ENCODE peak calls at places on chromosome 19, in seven cellular contexts. One of them, this sample, is unnamed.

GRCh38 chr19:55253842-55254624 is 4.8 kb downstream of the PPP6R1 start:
- DNase-seq in GM12892: peak
- DNase-seq in GM12878: peak
- DNase-seq in H1: no peak
- DNase-seq in HepG2: no peak
- DNase-seq in SK-N-SH: no peak
- DNase-seq in K562: no peak
- DNase-seq in this sample: peak

GRCh38 chr19:688214-688613 is 7.0 kb downstream of the PRSS57 start:
- DNase-seq in GM12892: no peak
- DNase-seq in GM12878: no peak
- DNase-seq in H1: no peak
- DNase-seq in HepG2: no peak
- DNase-seq in SK-N-SH: no peak
- DNase-seq in K562: no peak
- DNase-seq in this sample: no peak

GRCh38 chr19:41898235-41898634 is 15.3 kb downstream of the ARHGEF1 start:
- DNase-seq in GM12892: no peak
- DNase-seq in GM12878: no peak
- DNase-seq in H1: no peak
- DNase-seq in HepG2: no peak
- DNase-seq in SK-N-SH: no peak
- DNase-seq in K562: no peak
- DNase-seq in this sample: no peak

GRCh38 chr19:772730-773436 is 22.0 kb downstream of the MISP start:
- DNase-seq in GM12892: no peak
- DNase-seq in GM12878: no peak
- DNase-seq in H1: no peak
- DNase-seq in HepG2: no peak
- DNase-seq in SK-N-SH: no peak
- DNase-seq in K562: no peak
- DNase-seq in this sample: no peak

GRCh38 chr19:39111593-39112199 is 13.9 kb upstream of the PAK4 start:
- DNase-seq in GM12892: no peak
- DNase-seq in GM12878: no peak
- DNase-seq in H1: no peak
- DNase-seq in HepG2: no peak
- DNase-seq in SK-N-SH: peak
- DNase-seq in K562: peak
- DNase-seq in this sample: no peak

GRCh38 chr19:1532003-1532402 is 8.1 kb downstream of the PLK5 start:
- DNase-seq in GM12892: no peak
- DNase-seq in GM12878: no peak
- DNase-seq in H1: no peak
- DNase-seq in HepG2: no peak
- DNase-seq in SK-N-SH: no peak
- DNase-seq in K562: no peak
- DNase-seq in this sample: no peak

GRCh38 chr19:7211191-7211988 is 82.8 kb downstream of the INSR start:
- DNase-seq in GM12892: no peak
- DNase-seq in GM12878: no peak
- DNase-seq in H1: no peak
- DNase-seq in HepG2: no peak
- DNase-seq in SK-N-SH: no peak
- DNase-seq in K562: no peak
- DNase-seq in this sample: no peak

GRCh38 chr19:45440873-45441654 is 17.3 kb upstream of the ERCC1 start:
- DNase-seq in GM12892: no peak
- DNase-seq in GM12878: no peak
- DNase-seq in H1: no peak
- DNase-seq in HepG2: no peak
- DNase-seq in SK-N-SH: no peak
- DNase-seq in K562: peak
- DNase-seq in this sample: no peak

GRCh38 chr19:50818859-50819472 is 4.6 kb downstream of the KLK1 start:
- DNase-seq in GM12892: no peak
- DNase-seq in GM12878: no peak
- DNase-seq in H1: no peak
- DNase-seq in HepG2: no peak
- DNase-seq in SK-N-SH: no peak
- DNase-seq in K562: no peak
- DNase-seq in this sample: no peak

GRCh38 chr19:8054169-8054568 is 1.6 kb downstream of the CCL25 start:
- DNase-seq in GM12892: no peak
- DNase-seq in GM12878: no peak
- DNase-seq in H1: no peak
- DNase-seq in HepG2: no peak
- DNase-seq in SK-N-SH: no peak
- DNase-seq in K562: no peak
- DNase-seq in this sample: no peak

GRCh38 chr19:23046743-23047142 is 43.8 kb upstream of the ZNF728 start:
- DNase-seq in GM12892: no peak
- DNase-seq in GM12878: no peak
- DNase-seq in H1: no peak
- DNase-seq in HepG2: no peak
- DNase-seq in SK-N-SH: no peak
- DNase-seq in K562: no peak
- DNase-seq in this sample: no peak

GRCh38 chr19:39085392-39085791 is 1.2 kb downstream of the ACP7 start:
- DNase-seq in GM12892: no peak
- DNase-seq in GM12878: no peak
- DNase-seq in H1: no peak
- DNase-seq in HepG2: no peak
- DNase-seq in SK-N-SH: no peak
- DNase-seq in K562: no peak
- DNase-seq in this sample: no peak

GRCh38 chr19:48244289-48244688 is 11.4 kb downstream of the CARD8 start:
- DNase-seq in GM12892: no peak
- DNase-seq in GM12878: no peak
- DNase-seq in H1: no peak
- DNase-seq in HepG2: no peak
- DNase-seq in SK-N-SH: no peak
- DNase-seq in K562: no peak
- DNase-seq in this sample: no peak

GRCh38 chr19:6501740-6502648 is at the start of gene TUBB4A:
- DNase-seq in GM12892: peak
- DNase-seq in GM12878: no peak
- DNase-seq in H1: no peak
- DNase-seq in HepG2: no peak
- DNase-seq in SK-N-SH: peak
- DNase-seq in K562: peak
- DNase-seq in this sample: peak

GRCh38 chr19:40623403-40624239 is 22.5 kb downstream of the LTBP4 start:
- DNase-seq in GM12892: no peak
- DNase-seq in GM12878: no peak
- DNase-seq in H1: no peak
- DNase-seq in HepG2: peak
- DNase-seq in SK-N-SH: peak
- DNase-seq in K562: peak
- DNase-seq in this sample: no peak

GRCh38 chr19:4633140-4633967 is 6.0 kb upstream of the TNFAIP8L1 start:
- DNase-seq in GM12892: no peak
- DNase-seq in GM12878: peak
- DNase-seq in H1: no peak
- DNase-seq in HepG2: peak
- DNase-seq in SK-N-SH: peak
- DNase-seq in K562: peak
- DNase-seq in this sample: no peak

GRCh38 chr19:18349524-18350128 is 9.2 kb downstream of the PGPEP1 start:
- DNase-seq in GM12892: no peak
- DNase-seq in GM12878: no peak
- DNase-seq in H1: no peak
- DNase-seq in HepG2: peak
- DNase-seq in SK-N-SH: peak
- DNase-seq in K562: peak
- DNase-seq in this sample: no peak

GRCh38 chr19:38543807-38544568 is 73.8 kb downstream of the MAP4K1 start:
- DNase-seq in GM12892: no peak
- DNase-seq in GM12878: peak
- DNase-seq in H1: no peak
- DNase-seq in HepG2: peak
- DNase-seq in SK-N-SH: peak
- DNase-seq in K562: peak
- DNase-seq in this sample: peak

GRCh38 chr19:49847731-49848696 is 2.9 kb upstream of the PTOV1 start:
- DNase-seq in GM12892: no peak
- DNase-seq in GM12878: no peak
- DNase-seq in H1: no peak
- DNase-seq in HepG2: no peak
- DNase-seq in SK-N-SH: no peak
- DNase-seq in K562: peak
- DNase-seq in this sample: no peak

GRCh38 chr19:49981603-49982593 is 20.9 kb upstream of the SIGLEC11 start:
- DNase-seq in GM12892: no peak
- DNase-seq in GM12878: no peak
- DNase-seq in H1: no peak
- DNase-seq in HepG2: no peak
- DNase-seq in SK-N-SH: no peak
- DNase-seq in K562: peak
- DNase-seq in this sample: no peak

GRCh38 chr19:10404888-10405808 is 1.8 kb upstream of the CDC37 start:
- DNase-seq in GM12892: no peak
- DNase-seq in GM12878: no peak
- DNase-seq in H1: no peak
- DNase-seq in HepG2: no peak
- DNase-seq in SK-N-SH: peak
- DNase-seq in K562: no peak
- DNase-seq in this sample: no peak
- TF ChIP-seq TAF1 in GM12892: no peak
- TF ChIP-seq TAF1 in GM12878: no peak
- TF ChIP-seq TAF1 in H1: no peak
- TF ChIP-seq TAF1 in HepG2: no peak
- TF ChIP-seq TAF1 in SK-N-SH: no peak
- TF ChIP-seq TAF1 in K562: no peak
- TF ChIP-seq TAF1 in this sample: peak

GRCh38 chr19:31070126-31070525 is 279.1 kb downstream of the TSHZ3 start:
- DNase-seq in GM12892: no peak
- DNase-seq in GM12878: no peak
- DNase-seq in H1: no peak
- DNase-seq in HepG2: no peak
- DNase-seq in SK-N-SH: no peak
- DNase-seq in K562: no peak
- DNase-seq in this sample: no peak

GRCh38 chr19:31070676-31071075 is 278.6 kb downstream of the TSHZ3 start:
- DNase-seq in GM12892: no peak
- DNase-seq in GM12878: no peak
- DNase-seq in H1: no peak
- DNase-seq in HepG2: no peak
- DNase-seq in SK-N-SH: no peak
- DNase-seq in K562: no peak
- DNase-seq in this sample: no peak

GRCh38 chr19:31068268-31068667 is 281.0 kb downstream of the TSHZ3 start:
- DNase-seq in GM12892: no peak
- DNase-seq in GM12878: no peak
- DNase-seq in H1: no peak
- DNase-seq in HepG2: no peak
- DNase-seq in SK-N-SH: no peak
- DNase-seq in K562: no peak
- DNase-seq in this sample: no peak

GRCh38 chr19:31064486-31064885 is 284.8 kb downstream of the TSHZ3 start:
- DNase-seq in GM12892: no peak
- DNase-seq in GM12878: no peak
- DNase-seq in H1: no peak
- DNase-seq in HepG2: no peak
- DNase-seq in SK-N-SH: peak
- DNase-seq in K562: no peak
- DNase-seq in this sample: no peak

DNA sequence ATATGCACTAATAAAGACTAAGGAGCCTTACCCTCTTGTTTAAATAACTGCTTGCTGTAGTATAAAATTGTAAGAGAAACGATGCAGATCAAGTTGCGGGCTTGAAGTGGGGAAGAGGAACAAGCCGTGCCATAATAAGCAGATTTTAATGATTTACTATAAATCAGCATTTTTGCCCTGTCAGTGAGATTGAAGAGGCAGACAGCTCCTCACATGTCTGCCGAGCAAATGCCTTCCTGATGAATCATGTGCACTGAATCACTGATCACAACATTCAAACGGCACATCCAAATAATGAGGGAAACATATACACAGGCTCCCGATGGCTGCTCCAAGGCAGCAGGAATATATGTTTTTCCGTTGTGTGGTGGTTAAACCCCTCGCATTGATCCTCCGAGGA is 282.9 kb downstream of the TSHZ3 start:
- DNase-seq in GM12892: no peak
- DNase-seq in GM12878: no peak
- DNase-seq in H1: no peak
- DNase-seq in HepG2: no peak
- DNase-seq in SK-N-SH: no peak
- DNase-seq in K562: no peak
- DNase-seq in this sample: no peak
- TF ChIP-seq TAF1 in GM12892: no peak
- TF ChIP-seq TAF1 in GM12878: no peak
- TF ChIP-seq TAF1 in H1: no peak
- TF ChIP-seq TAF1 in HepG2: no peak
- TF ChIP-seq TAF1 in SK-N-SH: no peak
- TF ChIP-seq TAF1 in K562: no peak
- TF ChIP-seq TAF1 in this sample: no peak

DNA sequence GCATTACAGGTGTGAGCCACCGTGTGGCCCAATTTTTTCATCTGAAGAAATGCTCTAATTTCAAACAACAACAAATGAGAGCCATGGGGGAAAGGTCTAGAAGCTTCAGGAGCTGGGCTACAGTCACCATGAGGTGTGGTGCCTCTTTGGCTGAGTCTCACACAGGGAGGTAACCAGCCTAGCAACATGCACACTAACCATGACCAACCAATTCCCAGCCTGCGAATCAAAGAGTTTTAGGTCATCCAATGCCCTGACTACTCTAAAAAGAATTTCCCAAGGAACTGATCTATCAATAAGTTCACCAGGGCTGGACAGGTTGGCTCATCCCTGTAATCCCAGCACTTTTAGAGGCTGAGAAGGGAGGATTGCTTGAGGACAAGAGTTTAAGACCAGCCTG is 29.9 kb downstream of the PBX4 start:
- DNase-seq in GM12892: no peak
- DNase-seq in GM12878: no peak
- DNase-seq in H1: no peak
- DNase-seq in HepG2: no peak
- DNase-seq in SK-N-SH: no peak
- DNase-seq in K562: no peak
- DNase-seq in this sample: no peak
- TF ChIP-seq TAF1 in GM12892: no peak
- TF ChIP-seq TAF1 in GM12878: no peak
- TF ChIP-seq TAF1 in H1: no peak
- TF ChIP-seq TAF1 in HepG2: no peak
- TF ChIP-seq TAF1 in SK-N-SH: no peak
- TF ChIP-seq TAF1 in K562: no peak
- TF ChIP-seq TAF1 in this sample: no peak

DNA sequence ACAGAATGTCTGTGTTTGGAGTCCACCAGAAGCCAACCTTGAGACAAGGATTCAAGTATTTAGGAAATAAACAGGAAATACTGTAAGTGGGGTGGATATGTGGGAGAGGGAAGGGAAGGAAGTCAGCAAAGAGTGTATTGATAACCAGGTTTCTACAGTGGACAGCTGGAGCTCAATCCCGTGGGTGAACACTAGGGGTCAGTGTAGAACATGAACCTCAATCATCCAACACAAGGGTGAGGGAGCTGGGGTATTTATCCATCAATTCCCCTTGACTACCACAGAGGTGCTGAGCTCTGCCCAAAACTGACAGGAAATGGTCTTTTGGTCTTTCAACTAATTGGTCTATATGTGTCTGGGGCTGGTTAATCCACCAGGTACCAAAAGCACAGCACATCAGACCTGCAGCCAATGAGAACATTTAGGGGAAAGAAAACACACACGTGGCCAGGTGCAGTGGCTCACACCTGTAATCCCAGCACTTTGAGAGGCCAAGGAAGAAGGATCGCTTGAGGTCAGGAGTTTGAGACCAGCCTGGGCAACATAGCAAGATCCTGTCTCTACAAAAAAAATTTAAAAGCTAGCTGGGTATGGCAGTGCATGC is 5.6 kb upstream of the SYDE1 start:
- DNase-seq in GM12892: no peak
- DNase-seq in GM12878: no peak
- DNase-seq in H1: no peak
- DNase-seq in HepG2: peak
- DNase-seq in SK-N-SH: peak
- DNase-seq in K562: peak
- DNase-seq in this sample: no peak
- TF ChIP-seq TAF1 in GM12892: no peak
- TF ChIP-seq TAF1 in GM12878: no peak
- TF ChIP-seq TAF1 in H1: no peak
- TF ChIP-seq TAF1 in HepG2: no peak
- TF ChIP-seq TAF1 in SK-N-SH: no peak
- TF ChIP-seq TAF1 in K562: no peak
- TF ChIP-seq TAF1 in this sample: no peak

This sample was measured in GM12891.